ENCODE peak calls at places on chromosomes 11 and 22, in four cellular contexts. M, E, J and B are unnamed samples.

GRCh38 chr22:37601540-37602442 is 6.8 kb upstream of the GGA1 start:
- DNase-seq in E (peak), M (peak), J (peak), B (peak)

GRCh38 chr11:7559404-7560283 is 45.8 kb downstream of the PPFIBP2 start:
- DNase-seq in J (no peak), E (peak), M (no peak), B (no peak)

GRCh38 chr11:47433991-47434786 is 8.0 kb upstream of the PSMC3 start:
- DNase-seq in E (no peak), J (no peak), M (no peak), B (no peak)

GRCh38 chr22:43293661-43294392 is 49.3 kb downstream of the SCUBE1 start:
- DNase-seq in J (no peak), E (no peak), M (peak), B (no peak)

GRCh38 chr11:16946477-16947282 is 67.5 kb downstream of the PLEKHA7 start:
- DNase-seq in J (no peak), M (no peak), E (peak), B (no peak)

GRCh38 chr22:43846966-43847365 is 15.3 kb downstream of the SULT4A1 start:
- DNase-seq in E (no peak), M (no peak), J (no peak), B (no peak)

GRCh38 chr11:7278314-7278917 is 26.7 kb downstream of the SYT9 start:
- DNase-seq in E (no peak), J (no peak), M (peak), B (peak)

GRCh38 chr11:117723625-117724024 is 73.4 kb downstream of the DSCAML1 start:
- DNase-seq in J (no peak), M (no peak), E (no peak), B (no peak)

GRCh38 chr22:40235418-40235817 is 57.7 kb downstream of the TNRC6B start:
- DNase-seq in E (no peak), M (no peak), J (no peak), B (no peak)

GRCh38 chr11:3028808-3029207 is 28.4 kb downstream of the CARS1 start:
- DNase-seq in E (no peak), J (no peak), M (no peak), B (no peak)

GRCh38 chr22:19940536-19941364 is 822 bp upstream of the COMT start:
- DNase-seq in E (no peak), J (no peak), M (no peak), B (no peak)

GRCh38 chr11:131767421-131767820 is 397.0 kb downstream of the NTM start:
- DNase-seq in J (no peak), M (no peak), E (no peak), B (no peak)

GRCh38 chr11:2816941-2817421 is 68.6 kb downstream of the CDKN1C start:
- DNase-seq in E (no peak), J (no peak), M (no peak), B (no peak)

GRCh38 chr22:49156662-49157285 is 670.9 kb downstream of the BRD1 start:
- DNase-seq in J (no peak), M (no peak), E (no peak), B (no peak)
- TF ChIP-seq SUZ12 in J (no peak), M (no peak), E (no peak), B (no peak)

GRCh38 chr22:22460635-22461034 is 47.9 kb downstream of the ZNF280B start:
- DNase-seq in J (no peak), M (peak), E (no peak), B (no peak)
- TF ChIP-seq SUZ12 in J (no peak), M (no peak), E (no peak), B (no peak)

GRCh38 chr11:10838906-10839305 is 18.9 kb downstream of the ZBED5 start:
- DNase-seq in E (no peak), M (no peak), J (no peak), B (no peak)
- TF ChIP-seq SUZ12 in E (no peak), M (no peak), J (no peak), B (no peak)

GRCh38 chr11:66289548-66290331 is 797 bp upstream of the YIF1A start:
- DNase-seq in M (no peak), E (peak), J (no peak), B (peak)
- TF ChIP-seq SUZ12 in M (no peak), E (no peak), J (no peak), B (no peak)

DNA sequence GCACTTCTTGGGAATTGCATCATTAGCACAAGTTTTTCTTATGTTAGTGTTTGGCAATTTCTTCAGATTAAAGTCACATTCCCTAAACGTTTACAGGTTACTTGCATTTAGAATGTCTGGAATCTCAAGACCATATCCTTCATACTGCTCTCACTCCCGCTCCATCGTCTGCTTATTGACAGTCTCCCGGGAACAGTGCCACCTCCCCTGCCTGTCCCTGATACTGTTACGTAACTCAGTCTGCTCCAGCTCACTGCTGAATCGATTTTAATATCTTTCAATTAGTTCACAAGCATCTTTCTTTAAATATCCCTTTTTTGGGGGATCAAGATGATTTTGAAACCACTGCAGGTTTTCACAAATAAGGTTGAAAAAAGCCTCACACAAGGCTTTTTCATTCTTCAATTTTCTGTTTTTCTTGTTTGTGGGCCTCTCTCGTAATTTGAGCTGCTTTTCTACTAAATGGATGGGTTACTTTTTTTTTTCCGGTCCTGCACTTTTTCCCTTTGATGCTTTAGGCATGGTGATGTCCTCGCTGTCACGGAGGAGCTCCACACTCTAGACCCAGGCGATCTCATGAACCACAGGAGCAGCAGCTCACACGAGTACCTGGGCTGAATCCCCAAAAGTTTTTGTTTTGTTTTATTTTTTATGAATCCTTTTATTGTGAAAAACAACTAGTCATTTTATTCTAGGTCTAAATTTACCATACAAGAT is 48.0 kb downstream of the GLYATL2 start:
- DNase-seq in E (no peak), M (no peak), J (no peak), B (no peak)
- TF ChIP-seq SUZ12 in E (no peak), M (no peak), J (no peak), B (no peak)

DNA sequence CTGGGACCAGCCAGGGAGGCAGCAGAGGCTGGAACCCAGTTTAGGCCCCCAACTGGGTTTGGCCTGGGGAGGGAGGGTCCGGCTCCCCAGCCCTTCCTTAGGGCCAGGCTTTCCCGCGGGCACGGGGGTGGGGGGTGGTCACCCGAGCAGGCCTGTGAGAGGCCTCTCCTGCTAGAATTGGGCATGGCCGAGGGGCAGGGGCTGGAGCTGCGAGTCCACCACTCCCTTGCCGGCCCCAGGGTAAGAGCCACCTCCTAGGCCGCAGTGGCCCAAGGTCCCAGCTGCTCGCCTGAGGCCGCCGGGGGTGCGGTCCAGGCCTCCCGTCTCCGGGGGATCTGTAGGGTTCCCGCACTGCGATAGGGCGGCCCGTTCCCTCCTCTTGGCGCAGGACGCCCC is 6.1 kb downstream of the LMNTD2 start:
- DNase-seq in E (no peak), M (no peak), J (no peak), B (no peak)
- TF ChIP-seq SUZ12 in E (no peak), M (no peak), J (no peak), B (no peak)

GRCh38 chr11:78957481-78958245 is 383.0 kb upstream of the NARS2 start:
- DNase-seq in M (no peak), J (no peak), E (no peak), B (no peak)

GRCh38 chr11:78961938-78962701 is 387.5 kb upstream of the NARS2 start:
- DNase-seq in E (no peak), M (no peak), J (no peak), B (no peak)

GRCh38 chr11:78954261-78954660 is 379.6 kb upstream of the NARS2 start:
- DNase-seq in M (no peak), E (no peak), J (no peak), B (no peak)

GRCh38 chr11:78961186-78961782 is 386.6 kb upstream of the NARS2 start:
- DNase-seq in M (no peak), J (peak), E (no peak), B (no peak)

GRCh38 chr11:78958444-78958843 is 383.8 kb upstream of the NARS2 start:
- DNase-seq in M (no peak), J (no peak), E (no peak), B (no peak)
- TF ChIP-seq SUZ12 in M (no peak), J (no peak), E (no peak), B (no peak)